ENCODE peak calls at places on chromosomes 2 and 18, in ten cellular contexts. X, S, F, Q, I, K, D, M, V and N are unnamed samples.

GRCh38 chr2:32678825-32679224 is 51.0 kb downstream of the TTC27 start:
- DNase-seq in D (peak), K (peak), M (no peak), X (peak), I (peak), V (no peak), Q (no peak), S (no peak), F (no peak), N (peak)

GRCh38 chr2:68319397-68320117 is at the start of gene CNRIP1:
- DNase-seq in X (peak), V (peak), M (peak), F (peak), I (peak), K (peak), Q (no peak), S (peak), D (peak), N (peak)

GRCh38 chr2:124269348-124269747 is 244.3 kb downstream of the CNTNAP5 start:
- DNase-seq in F (peak), X (no peak), D (no peak), M (no peak), Q (no peak), S (no peak), K (no peak), I (no peak), V (no peak), N (no peak)

GRCh38 chr2:45922577-45922988 is 271.1 kb downstream of the PRKCE start:
- DNase-seq in M (no peak), X (no peak), Q (no peak), K (no peak), V (no peak), S (peak), D (no peak), I (peak), F (peak), N (peak)

GRCh38 chr18:45398448-45398847 is 216.8 kb upstream of the SLC14A2 start:
- DNase-seq in S (no peak), V (no peak), F (no peak), M (no peak), D (no peak), X (no peak), Q (no peak), K (no peak), I (peak), N (no peak)

GRCh38 chr2:38549851-38550250 is 52.9 kb downstream of the HNRNPLL start:
- DNase-seq in V (no peak), D (no peak), X (no peak), K (no peak), Q (no peak), S (no peak), F (no peak), M (no peak), I (no peak), N (no peak)

GRCh38 chr2:117128471-117128870 is 686.0 kb upstream of the DDX18 start:
- DNase-seq in M (no peak), S (no peak), Q (no peak), X (no peak), F (no peak), I (no peak), D (no peak), V (no peak), K (no peak), N (no peak)

GRCh38 chr2:62305421-62306176 is 109.7 kb downstream of the B3GNT2 start:
- DNase-seq in I (no peak), M (no peak), S (no peak), X (no peak), F (no peak), Q (no peak), D (no peak), V (no peak), K (no peak), N (no peak)

GRCh38 chr2:199848323-199848722 is 2.7 kb downstream of the FTCDNL1 start:
- DNase-seq in Q (no peak), X (no peak), I (no peak), M (no peak), K (no peak), V (no peak), D (no peak), F (no peak), S (no peak), N (no peak)

GRCh38 chr2:104965900-104966299 is 72.0 kb upstream of the MRPS9 start:
- DNase-seq in D (no peak), F (peak), I (no peak), Q (no peak), K (no peak), S (no peak), M (no peak), X (no peak), V (no peak), N (no peak)

GRCh38 chr18:62738638-62739037 is 23.3 kb downstream of the PHLPP1 start:
- DNase-seq in M (no peak), Q (no peak), X (no peak), V (no peak), D (no peak), K (no peak), I (no peak), S (no peak), F (no peak), N (no peak)

DNA sequence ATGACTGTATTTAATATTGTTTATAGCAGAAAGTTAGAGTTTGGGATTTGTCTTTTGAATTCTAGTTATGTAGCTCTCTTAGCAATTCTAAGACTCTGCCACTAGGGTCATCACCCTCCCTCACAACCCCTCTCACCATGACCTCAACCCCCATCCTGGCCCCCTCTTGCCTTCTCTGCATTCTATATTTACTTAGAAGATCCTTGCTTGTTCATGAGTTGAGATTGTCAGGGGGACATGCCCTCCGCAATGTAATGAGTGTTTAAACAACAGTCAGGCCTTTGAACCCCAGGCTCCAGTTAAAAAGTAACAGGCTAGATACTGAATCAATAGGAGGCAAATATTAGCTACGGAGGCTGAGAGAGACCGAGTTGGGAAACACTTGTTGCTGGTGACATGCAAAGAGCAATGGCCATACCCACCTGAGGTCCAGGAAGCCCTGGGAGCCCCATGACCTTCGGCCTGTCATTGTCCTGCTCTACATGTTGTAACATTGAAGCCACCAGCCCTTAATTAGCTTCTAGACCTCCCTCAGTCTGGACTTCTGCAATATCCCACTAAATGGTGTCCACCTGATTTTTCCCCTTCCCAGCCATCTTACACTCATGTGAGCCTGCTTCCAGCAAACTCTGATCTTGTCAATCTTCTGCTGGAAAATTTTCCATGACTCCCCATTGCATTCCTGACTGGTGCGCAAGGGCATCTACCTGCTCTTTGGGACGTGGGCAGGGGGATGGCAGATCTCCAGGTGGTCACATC is 221.1 kb downstream of the ALPK2 start:
- DNase-seq in M (no peak), V (no peak), K (no peak), X (peak), Q (no peak), S (no peak), F (no peak), D (no peak), I (no peak), N (no peak)
- TF ChIP-seq CTCF in M (no peak), V (no peak), K (no peak), X (no peak), Q (no peak), S (no peak), F (peak), D (no peak), I (no peak), N (no peak)

DNA sequence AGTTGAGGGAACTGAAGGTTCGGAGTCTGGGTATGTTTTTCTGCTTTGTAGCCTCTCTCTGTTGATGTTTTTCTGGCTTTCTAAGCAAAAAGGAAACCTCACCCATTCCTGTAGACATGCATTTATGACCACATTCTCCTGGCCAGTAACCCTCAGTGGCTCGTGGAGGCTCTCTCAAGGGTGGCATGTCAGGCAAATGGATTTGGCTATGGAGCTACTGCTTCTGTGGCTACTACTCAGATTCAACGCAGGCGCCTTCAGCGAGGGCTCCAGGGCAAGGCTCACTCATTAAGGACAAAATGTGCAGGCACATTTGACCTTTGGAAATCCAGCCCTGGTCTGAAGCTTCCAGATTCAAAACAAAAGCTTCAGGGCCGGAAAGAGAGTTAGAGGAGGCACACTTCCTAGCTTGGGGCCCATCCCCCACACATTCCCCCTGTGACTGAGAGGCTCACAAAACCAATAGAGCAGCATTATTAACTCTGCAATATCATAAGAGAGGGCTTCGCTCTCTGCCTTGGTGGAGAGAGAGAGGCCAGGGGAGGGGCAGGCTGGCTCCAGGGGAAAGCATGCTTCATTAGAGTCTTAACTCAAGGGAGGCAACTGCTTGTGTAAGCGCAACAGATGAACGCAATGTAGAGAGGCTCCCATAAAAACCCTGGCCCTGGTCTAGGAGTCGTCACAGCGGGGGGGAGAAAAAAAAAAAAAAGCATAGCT is 22.1 kb downstream of the KLF7 start:
- DNase-seq in V (peak), I (no peak), Q (peak), S (peak), F (peak), X (no peak), K (peak), M (peak), D (peak), N (peak)
- H3K4me3 ChIP-seq in V (peak), I (no peak), Q (peak), S (no peak), F (peak), X (no peak), K (no peak), M (peak), D (peak), N (peak)

GRCh38 chr2:40455661-40456060 is 3.8 kb upstream of the SLC8A1 start:
- DNase-seq in S (no peak), X (no peak), F (no peak), Q (no peak), K (peak), D (no peak), V (no peak), M (no peak), I (peak), N (no peak)

GRCh38 chr2:40451926-40452605 is at the start of gene SLC8A1:
- DNase-seq in S (peak), I (no peak), F (peak), Q (no peak), X (peak), D (no peak), V (peak), M (no peak), K (peak), N (peak)

GRCh38 chr2:40445467-40445866 is 6.4 kb downstream of the SLC8A1 start:
- DNase-seq in V (no peak), D (no peak), F (no peak), I (no peak), X (no peak), K (no peak), M (no peak), S (no peak), Q (no peak), N (no peak)

GRCh38 chr2:40448476-40449079 is 3.3 kb downstream of the SLC8A1 start:
- DNase-seq in K (peak), I (peak), M (no peak), Q (no peak), S (peak), D (no peak), F (peak), V (no peak), X (peak), N (peak)

DNA sequence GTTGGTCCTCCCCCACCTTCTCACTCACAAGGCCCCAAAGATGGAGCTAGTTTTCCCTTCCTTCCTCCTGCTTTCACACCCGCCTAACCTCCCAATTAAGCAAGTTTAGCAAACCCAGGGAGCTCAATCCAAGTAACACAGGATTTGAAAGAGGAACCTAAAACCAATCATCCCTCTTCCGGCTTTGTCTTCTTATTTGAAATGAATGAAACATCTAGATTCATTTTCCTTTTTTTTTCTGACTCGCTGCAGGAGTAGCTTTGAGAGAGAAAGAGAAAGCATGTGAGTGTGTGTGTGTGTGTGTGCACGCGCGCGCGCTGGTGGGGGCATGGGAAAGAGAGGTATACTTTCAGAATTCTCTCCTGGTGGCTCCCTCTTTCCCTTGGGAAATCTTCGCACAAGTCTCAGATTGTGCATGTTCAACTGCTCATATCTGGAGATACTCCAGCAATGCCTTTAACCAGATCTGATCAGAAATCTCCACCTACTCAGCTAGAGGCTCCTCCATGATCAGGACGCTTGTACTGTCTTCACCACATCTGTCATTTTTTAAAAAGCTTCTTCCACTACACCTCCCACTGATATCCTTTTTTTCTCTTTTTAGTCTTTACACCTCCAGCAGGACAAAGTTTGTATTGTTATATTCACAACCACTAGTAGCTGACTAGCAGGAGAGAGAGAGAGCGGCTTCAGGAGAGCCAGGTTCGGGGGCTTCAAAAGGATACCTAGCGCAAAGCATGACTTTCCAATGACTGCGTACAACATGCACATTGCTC is 1.6 kb downstream of the SLC8A1 start:
- DNase-seq in D (no peak), Q (no peak), K (peak), X (no peak), F (peak), S (no peak), I (peak), V (no peak), M (no peak), N (peak)
- TF ChIP-seq CTCF in D (no peak), Q (no peak), K (no peak), X (no peak), F (no peak), S (no peak), I (peak), V (no peak), M (no peak), N (peak)

DNA sequence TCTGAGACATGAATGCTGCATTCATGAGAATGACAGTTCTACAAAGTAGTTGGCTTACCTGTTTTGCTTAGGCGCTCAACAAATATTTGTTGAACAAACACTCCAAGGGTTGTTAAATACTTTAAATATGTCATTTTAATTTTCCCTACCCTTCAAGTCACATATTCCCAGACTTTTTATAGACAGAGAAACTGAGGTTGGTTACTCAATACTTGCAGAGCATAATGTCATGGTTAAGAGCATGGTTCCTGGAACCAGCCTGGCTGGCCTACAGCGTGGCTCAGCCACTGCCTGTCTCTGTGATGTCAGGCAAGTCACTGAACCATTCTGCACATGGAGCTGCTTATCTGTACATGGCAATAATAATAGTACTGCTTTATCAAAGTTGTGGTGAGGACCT is 120.0 kb upstream of the STK17B start:
- DNase-seq in I (peak), V (no peak), X (no peak), M (no peak), S (no peak), F (no peak), Q (no peak), K (no peak), D (no peak), N (no peak)
- H3K4me3 ChIP-seq in I (peak), V (no peak), X (no peak), M (no peak), S (no peak), F (no peak), Q (no peak), K (no peak), D (no peak), N (no peak)

GRCh38 chr18:70338890-70339289 is 50.0 kb downstream of the SOCS6 start:
- DNase-seq in K (no peak), M (no peak), S (no peak), F (no peak), X (no peak), I (no peak), V (no peak), Q (no peak), D (no peak), N (no peak)
- TF ChIP-seq CTCF in K (no peak), M (no peak), S (no peak), F (no peak), X (no peak), I (no peak), V (no peak), Q (no peak), D (no peak), N (no peak)